ENCODE peak calls at places on chromosomes 1 and 21, in six cellular contexts. P is H9, T is IMR-90, E is neuronal stem cell, S is trophoblast cell, C is H1. R is an unnamed sample.

GRCh38 chr1:183074215-183074614 is 51.0 kb downstream of the LAMC1 start:
- DNase-seq in S (no peak), C (no peak), E (no peak), T (no peak), P (no peak), R (no peak)

GRCh38 chr1:147721711-147722110 is 38.7 kb downstream of the GJA5 start:
- DNase-seq in T (no peak), E (no peak), P (no peak), S (peak; percentile 98), C (no peak), R (peak; percentile 9)

GRCh38 chr1:168752171-168752570 is 23.2 kb upstream of the DPT start:
- DNase-seq in E (no peak), P (no peak), S (no peak), C (no peak), T (no peak), R (peak; percentile 51)

GRCh38 chr1:110606784-110607662 is 865 bp upstream of the KCNA2 start:
- DNase-seq in P (peak; percentile 51), S (no peak), E (peak; percentile 33), T (no peak), C (peak; percentile 63), R (no peak)

GRCh38 chr1:24725209-24725651 is 20.0 kb upstream of the CLIC4 start:
- DNase-seq in T (peak; percentile 54), P (peak; percentile 84), C (peak; percentile 69), S (peak; percentile 96), E (no peak), R (peak; percentile 85)

GRCh38 chr1:24321712-24322635 is 2.8 kb downstream of the GRHL3 start:
- DNase-seq in P (peak; percentile 59), C (no peak), S (peak; percentile 95), E (peak; percentile 52), T (peak; percentile 76), R (peak; percentile 85)

GRCh38 chr21:37219766-37220432 is 47.2 kb downstream of the VPS26C start:
- DNase-seq in C (no peak), S (no peak), T (no peak), P (no peak), E (no peak), R (no peak)

GRCh38 chr1:50977575-50978143 is 7.6 kb downstream of the CDKN2C start:
- DNase-seq in T (peak; percentile 52), S (peak; percentile 2), C (peak; percentile 71), P (no peak), E (no peak), R (peak; percentile 42)

GRCh38 chr1:3954391-3955160 is 54.5 kb upstream of the C1orf174 start:
- DNase-seq in T (no peak), S (no peak), C (no peak), P (no peak), E (peak; percentile 45), R (no peak)

GRCh38 chr1:210536263-210536961 is 207.7 kb downstream of the HHAT start:
- DNase-seq in P (no peak), S (peak; percentile 11), T (no peak), E (peak; percentile 15), C (no peak), R (no peak)

GRCh38 chr1:228293816-228294500 is 86.1 kb downstream of the OBSCN start:
- DNase-seq in C (no peak), S (no peak), P (no peak), E (no peak), T (no peak), R (no peak)

GRCh38 chr1:60865146-60865545 is 217.2 kb upstream of the NFIA start:
- DNase-seq in C (no peak), T (no peak), S (peak; percentile 29), E (no peak), P (no peak), R (no peak)

GRCh38 chr21:38989745-38990423 is 184.2 kb downstream of the ETS2 start:
- DNase-seq in P (no peak), C (no peak), T (peak; percentile 94), E (peak; percentile 18), S (no peak), R (peak; percentile 85)

GRCh38 chr1:41383094-41383852 is 22.0 kb downstream of the FOXO6 start:
- DNase-seq in T (peak; percentile 31), S (no peak), C (no peak), E (no peak), P (no peak), R (peak; percentile 80)

GRCh38 chr1:37809942-37810341 is 1.9 kb upstream of the YRDC start:
- DNase-seq in P (no peak), T (no peak), C (no peak), S (no peak), E (no peak), R (no peak)

GRCh38 chr1:182101415-182102041 is 40.0 kb upstream of the ZNF648 start:
- DNase-seq in P (peak; percentile 98), T (no peak), E (peak; percentile 74), S (peak; percentile 95), C (peak; percentile 76), R (no peak)

GRCh38 chr1:160219062-160219929 is 14.1 kb downstream of the PEA15 start:
- DNase-seq in C (no peak), S (peak; percentile 40), E (no peak), P (peak; percentile 67), T (peak; percentile 80), R (peak; percentile 80)

GRCh38 chr1:40930174-40930573 is 49.3 kb upstream of the CTPS1 start:
- DNase-seq in T (no peak), P (no peak), S (no peak), E (no peak), C (no peak), R (no peak)

GRCh38 chr1:109876617-109877319 is 33.9 kb upstream of the CSF1 start:
- DNase-seq in T (peak; percentile 38), P (peak; percentile 56), S (no peak), C (peak; percentile 71), E (no peak), R (peak; percentile 79)

GRCh38 chr1:227726924-227727599 is 8.0 kb downstream of the JMJD4 start:
- DNase-seq in E (no peak), P (no peak), S (no peak), T (no peak), C (no peak), R (no peak)

GRCh38 chr1:1254667-1254998 is 8.1 kb upstream of the C1QTNF12 start:
- DNase-seq in S (no peak), E (no peak), T (no peak), C (no peak), P (no peak), R (no peak)

GRCh38 chr1:1253972-1254666 is 7.6 kb upstream of the C1QTNF12 start:
- DNase-seq in E (no peak), T (no peak), P (no peak), C (no peak), S (no peak), R (no peak)

GRCh38 chr1:1253314-1253713 is 6.8 kb upstream of the C1QTNF12 start:
- DNase-seq in P (no peak), C (no peak), T (no peak), S (no peak), E (no peak), R (no peak)

GRCh38 chr1:1247341-1247913 is 905 bp upstream of the C1QTNF12 start:
- DNase-seq in E (no peak), P (no peak), C (no peak), S (no peak), T (no peak), R (no peak)

GRCh38 chr1:1250828-1251284 is 4.3 kb upstream of the C1QTNF12 start:
- DNase-seq in P (no peak), S (no peak), T (no peak), E (no peak), C (no peak), R (no peak)
- H3K14ac ChIP-seq in P (no peak overlapping the region), S (peak overlapping the region; percentile 86), T (peak overlapping the region; percentile 1), E (no peak overlapping the region), C (no peak overlapping the region), R (no peak overlapping the region)

DNA sequence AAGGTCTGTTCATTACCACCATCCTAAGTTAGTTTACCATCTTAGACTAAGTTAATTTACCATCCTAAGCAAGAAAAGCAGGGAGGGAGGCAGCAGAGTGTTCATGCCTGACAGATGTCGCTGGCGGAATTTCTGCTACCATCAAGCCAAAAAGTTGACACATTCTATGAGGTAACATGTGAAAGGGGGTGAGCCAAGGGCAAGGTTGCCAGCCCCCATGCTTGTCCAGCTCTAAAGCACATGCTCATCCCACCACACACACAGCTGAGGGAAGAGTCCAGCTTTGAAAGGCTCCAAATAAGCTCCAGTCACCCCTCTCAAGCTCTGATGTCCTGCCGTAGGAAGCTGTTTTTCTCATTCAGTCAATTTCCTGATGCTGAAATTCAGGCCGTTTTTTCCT is 46.3 kb downstream of the EIF2D start:
- DNase-seq in T (no peak), C (no peak), S (no peak), P (no peak), E (no peak), R (no peak)
- H3K9ac ChIP-seq in T (no peak overlapping the region), C (no peak overlapping the region), S (no peak overlapping the region), P (no peak overlapping the region), E (no peak overlapping the region), R (no peak overlapping the region)

GRCh38 chr1:226550671-226551041 is 2.1 kb downstream of the STUM start:
- DNase-seq in E (no peak), P (no peak), S (no peak), T (no peak), C (no peak), R (no peak)

GRCh38 chr1:226551299-226551698 is 2.7 kb downstream of the STUM start:
- DNase-seq in S (no peak), T (no peak), P (no peak), C (no peak), E (no peak), R (no peak)

GRCh38 chr1:226549094-226549936 is 751 bp downstream of the STUM start:
- DNase-seq in T (no peak), E (peak; percentile 3), P (peak; percentile 38), S (no peak), C (peak; percentile 67), R (no peak)

GRCh38 chr1:226548281-226549093 is at the start of gene STUM:
- DNase-seq in C (peak; percentile 74), S (peak; percentile 33), P (peak; percentile 73), T (peak; percentile 9), E (peak; percentile 55), R (peak; percentile 24)

GRCh38 chr1:226549937-226550670 is 1.5 kb downstream of the STUM start:
- DNase-seq in C (peak; percentile 71), S (no peak), P (peak; percentile 64), T (no peak), E (peak; percentile 5), R (peak; percentile 25)
- H2AFZ ChIP-seq in C (no peak overlapping the region), S (no peak overlapping the region), P (no peak overlapping the region), T (no peak overlapping the region), E (peak overlapping the region; percentile 86), R (no peak overlapping the region)

DNA sequence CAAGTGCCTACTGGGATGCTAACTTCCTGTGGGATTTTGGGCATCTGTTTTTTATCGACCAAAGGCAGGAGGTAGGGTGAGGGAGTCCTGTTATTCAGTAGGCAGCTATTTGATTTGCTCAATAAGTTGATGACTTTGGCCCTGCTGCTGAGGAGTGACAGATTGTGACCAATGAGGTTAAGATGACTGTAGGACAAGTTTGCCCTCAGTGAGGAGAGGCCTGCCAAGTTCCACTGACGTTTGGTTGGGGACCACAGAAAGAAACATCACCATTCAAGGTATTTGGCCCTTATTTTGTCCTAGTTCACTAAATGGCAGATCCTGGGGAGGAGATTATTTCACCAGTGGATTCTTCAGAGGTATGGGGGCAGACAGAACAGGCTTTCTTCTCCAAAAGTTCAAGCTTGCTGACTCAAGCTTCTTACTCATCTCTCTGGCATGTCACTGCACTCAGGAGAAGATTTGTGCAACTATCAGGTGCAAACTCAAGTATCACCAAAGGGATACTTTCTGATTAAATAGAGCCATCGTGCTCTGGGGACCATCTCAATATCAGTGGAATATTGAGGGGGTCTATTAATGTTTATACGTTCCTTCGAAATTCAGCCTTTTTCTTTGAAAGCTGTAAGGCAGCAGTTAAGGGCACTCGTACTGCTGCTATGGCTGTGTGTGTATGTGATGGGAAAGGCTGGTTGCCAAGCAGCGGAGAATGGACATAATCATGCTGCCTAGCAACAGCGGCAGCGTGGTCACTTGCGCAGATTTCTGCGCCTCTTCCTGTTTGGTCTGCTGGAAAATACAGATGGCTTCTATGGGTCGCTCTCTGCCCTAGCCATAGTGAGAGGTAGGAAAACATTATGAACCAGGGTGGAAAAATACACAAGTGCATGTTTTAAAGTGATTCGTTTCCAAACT is 78.7 kb downstream of the PBX1 start:
- DNase-seq in E (no peak), C (no peak), S (peak; percentile 78), P (no peak), T (peak; percentile 84), R (peak; percentile 87)
- H3K14ac ChIP-seq in E (no peak overlapping the region), C (no peak overlapping the region), S (peak overlapping the region; percentile 35), P (no peak overlapping the region), T (peak overlapping the region; percentile 4), R (no peak overlapping the region)

R was measured in mesenchymal stem cell.